ENCODE peak calls at places on chromosome 2, in five cellular contexts. K, T, W, X and C are unnamed samples.

GRCh38 chr2:109531896-109532727 is 81.7 kb downstream of the SEPTIN10 start:
- DNase-seq in K (no peak), T (no peak), W (peak), X (no peak), C (no peak)

GRCh38 chr2:15050483-15050882 is 418.0 kb downstream of the LRATD1 start:
- DNase-seq in K (no peak), T (peak), W (no peak), X (no peak), C (no peak)

GRCh38 chr2:10361220-10361588 is 58.5 kb downstream of the HPCAL1 start:
- DNase-seq in K (no peak), T (peak), W (no peak), X (no peak), C (no peak)

GRCh38 chr2:146697307-146697706 is 1147.5 kb upstream of the ACVR2A start:
- DNase-seq in K (no peak), T (no peak), W (no peak), X (no peak), C (no peak)

GRCh38 chr2:235734700-235735205 is 240.9 kb downstream of the AGAP1 start:
- DNase-seq in K (no peak), T (no peak), W (no peak), X (peak), C (no peak)

GRCh38 chr2:197161738-197162137 is 148.8 kb downstream of the ANKRD44 start:
- DNase-seq in K (no peak), T (no peak), W (no peak), X (no peak), C (no peak)

GRCh38 chr2:210477496-210477895 is 937 bp upstream of the LANCL1 start:
- DNase-seq in K (peak), T (peak), W (no peak), X (peak), C (no peak)

GRCh38 chr2:146540271-146540932 is 1304.4 kb upstream of the ACVR2A start:
- DNase-seq in K (no peak), T (no peak), W (no peak), X (no peak), C (no peak)

GRCh38 chr2:15623481-15623796 is 31.8 kb downstream of the DDX1 start:
- DNase-seq in K (no peak), T (no peak), W (no peak), X (no peak), C (no peak)

GRCh38 chr2:23637011-23637778 is 252.2 kb downstream of the KLHL29 start:
- DNase-seq in K (no peak), T (peak), W (no peak), X (peak), C (no peak)

GRCh38 chr2:98483257-98483861 is 38.7 kb downstream of the INPP4A start:
- DNase-seq in K (no peak), T (no peak), W (no peak), X (no peak), C (no peak)
- TF ChIP-seq POLR2A in K (no peak), T (no peak), W (no peak), X (no peak), C (peak)

DNA sequence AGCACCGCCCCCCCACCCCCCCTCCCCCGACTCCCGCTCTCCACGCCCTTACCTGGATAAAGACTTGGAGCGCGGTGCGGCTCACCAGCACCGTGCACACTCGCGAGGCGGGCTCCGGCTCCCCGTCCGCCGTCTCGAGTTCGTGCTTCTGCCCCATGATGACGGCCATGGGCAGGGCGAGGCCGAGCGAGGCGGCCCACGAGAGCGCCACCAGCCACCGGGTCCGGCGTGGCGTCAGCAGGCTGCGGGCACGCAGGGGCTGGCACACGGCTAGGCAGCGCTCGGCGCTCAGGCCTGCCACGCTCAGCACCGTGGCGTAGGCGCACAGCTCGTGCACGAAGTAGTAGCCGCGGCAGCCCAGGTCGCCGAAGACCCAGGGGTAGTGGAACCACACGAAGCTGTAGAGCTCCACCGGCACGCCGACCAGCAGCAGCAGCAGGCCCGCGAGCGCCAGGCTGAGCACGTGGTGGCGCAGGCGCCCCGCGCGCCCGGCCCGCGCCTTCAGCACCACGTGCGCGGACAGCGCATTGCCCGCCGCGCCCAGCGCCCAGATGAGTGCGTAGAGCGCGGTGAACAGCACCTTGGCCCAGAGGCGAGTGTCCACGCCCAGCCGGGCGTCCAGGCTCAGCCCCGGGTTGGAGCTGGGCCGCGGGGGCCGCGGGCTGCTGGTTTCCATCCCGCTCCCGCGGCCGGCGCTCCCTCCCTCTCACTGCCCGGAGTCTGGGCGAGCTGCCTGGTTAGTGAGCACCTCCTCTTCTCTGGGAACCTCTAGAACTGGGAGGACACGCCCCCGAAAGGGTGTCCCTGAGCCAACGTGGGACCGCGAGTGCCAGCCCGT is at the start of gene NTSR2:
- DNase-seq in K (peak), T (peak), W (peak), X (peak), C (no peak)
- TF ChIP-seq POLR2A in K (no peak), T (no peak), W (no peak), X (no peak), C (no peak)

DNA sequence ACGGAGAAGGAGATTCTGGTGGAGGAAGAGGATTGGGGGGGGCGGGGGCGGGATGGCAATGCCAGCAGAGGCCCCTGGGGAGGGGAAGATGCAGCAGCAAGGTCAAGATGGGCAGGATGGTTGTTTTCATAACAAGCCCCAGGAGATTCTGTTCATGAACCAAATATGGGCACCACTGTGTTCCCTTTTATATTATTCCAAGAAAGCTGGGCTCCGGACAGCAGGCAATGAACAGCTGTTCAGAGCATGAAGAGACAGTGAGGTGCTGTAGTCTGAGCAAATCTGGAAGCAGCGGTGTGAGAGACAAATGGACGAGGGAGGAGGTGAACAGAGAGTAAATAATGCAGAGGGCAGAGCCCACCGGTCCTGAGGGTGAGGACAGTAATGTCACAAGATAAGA is 20.0 kb downstream of the UXS1 start:
- DNase-seq in K (no peak), T (no peak), W (no peak), X (no peak), C (no peak)
- TF ChIP-seq POLR2A in K (no peak), T (no peak), W (no peak), X (no peak), C (no peak)

GRCh38 chr2:43675646-43676321 is 445 bp downstream of the C1GALT1C1L start:
- DNase-seq in K (no peak), T (no peak), W (no peak), X (no peak), C (no peak)

GRCh38 chr2:43676322-43677050 is at the start of gene C1GALT1C1L:
- DNase-seq in K (peak), T (peak), W (peak), X (peak), C (no peak)
- TF ChIP-seq POLR2A in K (peak), T (no peak), W (no peak), X (no peak), C (no peak)

DNA sequence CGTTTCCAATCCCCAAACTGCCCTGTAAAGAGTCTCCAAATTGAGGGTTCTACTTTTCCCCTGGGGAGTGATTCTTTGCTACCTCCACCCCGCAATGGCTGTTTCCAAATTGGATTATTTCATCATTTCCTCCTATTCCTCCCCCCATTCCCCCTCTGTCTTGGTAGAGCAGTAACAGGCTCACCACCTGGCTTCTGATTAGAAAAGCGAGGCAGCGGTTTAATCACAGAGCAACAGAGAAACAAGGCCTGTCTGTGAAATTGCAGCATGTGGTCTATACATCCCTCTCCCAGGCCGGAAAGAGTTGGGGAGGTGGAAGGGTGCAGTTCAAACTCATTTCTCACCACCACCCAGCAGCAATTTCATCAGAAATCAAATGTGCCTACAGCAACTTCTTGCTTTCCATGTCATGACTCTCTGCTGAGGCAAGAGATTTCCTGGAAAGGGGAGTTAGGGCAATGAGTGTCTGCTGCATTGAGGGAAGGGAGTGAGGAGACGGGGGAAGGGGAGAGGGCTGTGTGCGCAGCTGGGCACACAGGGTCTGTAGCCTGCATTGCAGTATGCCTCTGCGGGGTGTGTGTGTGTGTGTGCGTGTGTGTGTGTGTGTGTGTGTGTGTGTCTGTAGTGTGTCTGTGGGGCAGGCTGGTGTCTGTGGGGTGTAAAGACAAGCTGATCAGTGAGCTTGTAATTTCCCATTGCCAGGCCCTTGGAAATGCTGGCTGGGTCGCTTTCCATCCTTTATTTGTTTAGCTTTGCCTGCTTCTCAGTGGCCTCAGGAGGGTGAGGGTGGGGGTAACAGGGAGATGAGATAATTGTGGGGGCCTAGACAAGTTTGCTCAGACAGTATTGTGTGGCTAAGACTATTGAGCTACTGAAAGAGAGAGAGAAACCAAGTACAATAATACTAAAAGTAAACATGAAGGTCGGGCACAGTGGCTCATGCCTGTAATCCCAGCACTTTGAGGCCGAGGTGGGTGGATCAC is 13.5 kb upstream of the IGFBP2 start:
- DNase-seq in K (no peak), T (peak), W (no peak), X (no peak), C (no peak)
- TF ChIP-seq POLR2A in K (no peak), T (no peak), W (no peak), X (no peak), C (no peak)